ENCODE peak calls at places on chromosomes 6 and 20, in four cellular contexts. R is NCI-H460, X is GM20000, Y is activated T-cell treated with anti-CD3 and anti-CD28 coated beads for 1 hour. E is an unnamed sample.

GRCh38 chr6:17233531-17233930 is 47.6 kb upstream of the RBM24 start:
- DNase-seq in R (no peak), X (no peak), Y (no peak), E (no peak)

GRCh38 chr6:44219053-44219814 is 2.5 kb downstream of the MYMX start:
- DNase-seq in R (no peak), X (peak; percentile 91), Y (no peak), E (peak; percentile 89)

GRCh38 chr6:116439572-116439971 is 21.6 kb upstream of the CALHM6 start:
- DNase-seq in R (no peak), X (no peak), Y (no peak), E (no peak)

GRCh38 chr6:41733707-41734665 is 1.4 kb downstream of the TFEB start:
- DNase-seq in R (no peak), X (peak; percentile 97), Y (peak; percentile 57), E (peak; percentile 63)

GRCh38 chr20:18585134-18585533 is 2.7 kb upstream of the DTD1 start:
- DNase-seq in R (peak; percentile 95), X (no peak), Y (no peak), E (no peak)

GRCh38 chr6:75210885-75211739 is 5.3 kb upstream of the COL12A1 start:
- DNase-seq in R (peak; percentile 52), X (peak; percentile 44), Y (peak; percentile 39), E (peak; percentile 55)

GRCh38 chr6:112469306-112469705 is 122.2 kb downstream of the RFPL4B start:
- DNase-seq in R (no peak), X (no peak), Y (no peak), E (no peak)

GRCh38 chr6:17580518-17581048 is 19.5 kb upstream of the FAM8A1 start:
- DNase-seq in R (no peak), X (no peak), Y (no peak), E (peak; percentile 20)

GRCh38 chr6:106556368-106556960 is 72.8 kb downstream of the RTN4IP1 start:
- DNase-seq in R (no peak), X (no peak), Y (no peak), E (no peak)

GRCh38 chr20:721876-722275 is 46.3 kb upstream of the SCRT2 start:
- DNase-seq in R (no peak), X (no peak), Y (no peak), E (no peak)

GRCh38 chr20:19121463-19121862 is 91.0 kb upstream of the SLC24A3 start:
- DNase-seq in R (no peak), X (no peak), Y (no peak), E (no peak)

GRCh38 chr6:55868910-55869479 is 6.4 kb downstream of the BMP5 start:
- DNase-seq in R (peak; percentile 48), X (peak; percentile 39), Y (no peak), E (peak; percentile 54)

GRCh38 chr6:14316911-14317535 is 199.5 kb downstream of the CD83 start:
- DNase-seq in R (no peak), X (peak; percentile 42), Y (no peak), E (no peak)

GRCh38 chr6:12803486-12803885 is 86.9 kb downstream of the PHACTR1 start:
- DNase-seq in R (no peak), X (no peak), Y (no peak), E (no peak)